ENCODE peak calls at places on chromosome 18, in nine cellular contexts. V is CD8-positive, alpha-beta memory T cell; B is left ventricle myocardium inferior; S is osteocyte; D is RPMI8226; O is anterior cingulate cortex; Z is iPS DF 6.9; E is stimulated activated CD4-positive, alpha-beta T cell treated with anti-CD3 and anti-CD28 coated beads, Interleukin-2, amount 100 ng/mL, for 24 hours; C is activated naive CD4-positive, alpha-beta T cell treated with anti-CD3 and anti-CD28 coated beads, Interleukin-2, amount 10 ng/mL, durations not matched to agents 7 days and 5 days. X is an unnamed sample.

GRCh38 chr18:59005266-59005665 is 134.4 kb upstream of the SEC11C start:
- DNase-seq in V (no peak), B (peak), S (no peak), D (no peak), O (no peak), Z (no peak), E (no peak), C (no peak), X (no peak)

GRCh38 chr18:51559198-51559901 is 361.9 kb upstream of the MEX3C start:
- DNase-seq in V (no peak), B (no peak), S (no peak), D (no peak), O (no peak), Z (no peak), E (no peak), C (no peak), X (no peak)

GRCh38 chr18:35438480-35439234 is 59.1 kb downstream of the INO80C start:
- DNase-seq in V (no peak), B (no peak), S (no peak), D (no peak), O (no peak), Z (no peak), E (no peak), C (no peak), X (no peak)

GRCh38 chr18:48813833-48814489 is 136.8 kb downstream of the SMAD7 start:
- DNase-seq in V (peak), B (peak), S (peak), D (no peak), O (no peak), Z (no peak), E (no peak), C (peak), X (no peak)

GRCh38 chr18:39406941-39407340 is 1841.3 kb upstream of the CELF4 start:
- DNase-seq in V (no peak), B (no peak), S (no peak), D (no peak), O (no peak), Z (no peak), E (no peak), C (no peak), X (no peak)

GRCh38 chr18:78875268-78875997 is 104.2 kb upstream of the SALL3 start:
- DNase-seq in V (no peak), B (no peak), S (no peak), D (peak), O (peak), Z (peak), E (peak), C (peak), X (no peak)

GRCh38 chr18:34767601-34768027 is 57.5 kb downstream of the DTNA start:
- DNase-seq in V (no peak), B (no peak), S (no peak), D (no peak), O (no peak), Z (no peak), E (no peak), C (no peak), X (no peak)

GRCh38 chr18:59429608-59430007 is 70.5 kb upstream of the LMAN1 start:
- DNase-seq in V (no peak), B (no peak), S (no peak), D (no peak), O (no peak), Z (no peak), E (no peak), C (no peak), X (no peak)

GRCh38 chr18:45876131-45876530 is 50.7 kb downstream of the SIGLEC15 start:
- DNase-seq in V (no peak), B (no peak), S (no peak), D (no peak), O (no peak), Z (no peak), E (no peak), C (no peak), X (no peak)

GRCh38 chr18:38930881-38931753 is 1365.5 kb upstream of the CELF4 start:
- DNase-seq in V (no peak), B (no peak), S (no peak), D (no peak), O (no peak), Z (no peak), E (no peak), C (no peak), X (no peak)

GRCh38 chr18:49456794-49457193 is 3.7 kb downstream of the DYM start:
- DNase-seq in V (no peak), B (no peak), S (no peak), D (no peak), O (no peak), Z (no peak), E (no peak), C (no peak), X (no peak)

X was measured in MM.1S.